ENCODE peak calls at places on chromosomes 7 and 10, in six cellular contexts. D is CD8-positive, alpha-beta T cell; H is HFFc6; I is fibroblast of pulmonary artery; S is lower leg skin; Y is GM10248. W is an unnamed sample.
A peak's percentile ranks its signal among the peaks of the same experiment; 100 is the strongest.

GRCh38 chr10:123354521-123354920 is 200.3 kb downstream of the BUB3 start:
- DNase-seq in H (no peak), D (no peak), Y (no peak), S (no peak), I (no peak), W (no peak)

GRCh38 chr10:4170633-4171314 is 385.8 kb upstream of the KLF6 start:
- DNase-seq in I (no peak), Y (no peak), D (no peak), S (no peak), H (no peak), W (no peak)

GRCh38 chr7:12066561-12066960 is 144.5 kb upstream of the TMEM106B start:
- DNase-seq in H (no peak), D (no peak), I (no peak), Y (no peak), S (no peak), W (no peak)

GRCh38 chr7:42833411-42833810 is 78.5 kb downstream of the C7orf25 start:
- DNase-seq in S (no peak), H (no peak), Y (no peak), D (no peak), I (no peak), W (no peak)

GRCh38 chr7:151017953-151018420 is 6.3 kb downstream of the ATG9B start:
- DNase-seq in Y (peak; percentile 83), D (peak; percentile 70), S (peak; percentile 93), H (no peak), I (peak; percentile 51), W (peak; percentile 86)

GRCh38 chr10:29160110-29160669 is 128.7 kb upstream of the LYZL1 start:
- DNase-seq in S (no peak), Y (no peak), I (peak; percentile 69), H (peak; percentile 85), D (no peak), W (no peak)

GRCh38 chr7:38315410-38315809 is 42.0 kb upstream of the TARP start:
- DNase-seq in Y (no peak), H (no peak), S (no peak), D (no peak), I (no peak), W (no peak)

GRCh38 chr10:30963994-30964930 is 67.4 kb downstream of the ZNF438 start:
- DNase-seq in S (no peak), Y (no peak), H (no peak), I (no peak), D (no peak), W (no peak)

GRCh38 chr10:130372866-130373265 is 236.7 kb downstream of the GLRX3 start:
- DNase-seq in Y (no peak), I (no peak), D (no peak), S (no peak), H (no peak), W (no peak)

GRCh38 chr7:80151274-80151665 is 16.6 kb downstream of the GNAI1 start:
- DNase-seq in Y (no peak), S (no peak), I (peak; percentile 42), D (no peak), H (peak; percentile 86), W (no peak)

GRCh38 chr10:118409295-118409694 is 67.2 kb upstream of the FAM204A start:
- DNase-seq in D (no peak), Y (no peak), H (no peak), I (no peak), S (no peak), W (no peak)

GRCh38 chr10:77016278-77016815 is 621.3 kb downstream of the KCNMA1 start:
- DNase-seq in I (no peak), D (no peak), Y (no peak), S (no peak), H (no peak), W (no peak)

GRCh38 chr7:75968561-75969001 is 25.8 kb downstream of the TMEM120A start:
- DNase-seq in H (no peak), D (no peak), I (no peak), S (no peak), Y (no peak), W (no peak)

GRCh38 chr7:73342645-73343044 is 14.7 kb downstream of the FKBP6 start:
- DNase-seq in D (no peak), Y (no peak), H (peak; percentile 61), I (peak; percentile 78), S (no peak), W (no peak)

GRCh38 chr7:151792671-151793070 is 84.2 kb downstream of the PRKAG2 start:
- DNase-seq in D (no peak), I (no peak), Y (no peak), S (no peak), H (no peak), W (no peak)

GRCh38 chr10:21572578-21572977 is 38.5 kb downstream of the MLLT10 start:
- DNase-seq in D (no peak), Y (no peak), H (peak; percentile 46), I (peak; percentile 55), S (no peak), W (no peak)

GRCh38 chr7:3754488-3755365 is 453.7 kb downstream of the SDK1 start:
- DNase-seq in S (no peak), I (peak; percentile 80), D (no peak), Y (no peak), H (no peak), W (no peak)

GRCh38 chr7:45069444-45070253 is 19.1 kb downstream of the NACAD start:
- DNase-seq in Y (peak; percentile 18), I (no peak), D (no peak), H (no peak), S (peak; percentile 58), W (peak; percentile 17)

GRCh38 chr7:66682350-66683093 is 53.8 kb downstream of the KCTD7 start:
- DNase-seq in D (no peak), Y (no peak), S (peak; percentile 91), H (peak; percentile 38), I (peak; percentile 41), W (no peak)

GRCh38 chr10:31582365-31583052 is 263.5 kb downstream of the ZEB1 start:
- DNase-seq in H (no peak), S (peak; percentile 80), I (peak; percentile 30), Y (no peak), D (no peak), W (no peak)

GRCh38 chr10:63657812-63658211 is 136.6 kb downstream of the REEP3 start:
- DNase-seq in Y (no peak), S (no peak), D (no peak), I (no peak), H (no peak), W (no peak)

DNA sequence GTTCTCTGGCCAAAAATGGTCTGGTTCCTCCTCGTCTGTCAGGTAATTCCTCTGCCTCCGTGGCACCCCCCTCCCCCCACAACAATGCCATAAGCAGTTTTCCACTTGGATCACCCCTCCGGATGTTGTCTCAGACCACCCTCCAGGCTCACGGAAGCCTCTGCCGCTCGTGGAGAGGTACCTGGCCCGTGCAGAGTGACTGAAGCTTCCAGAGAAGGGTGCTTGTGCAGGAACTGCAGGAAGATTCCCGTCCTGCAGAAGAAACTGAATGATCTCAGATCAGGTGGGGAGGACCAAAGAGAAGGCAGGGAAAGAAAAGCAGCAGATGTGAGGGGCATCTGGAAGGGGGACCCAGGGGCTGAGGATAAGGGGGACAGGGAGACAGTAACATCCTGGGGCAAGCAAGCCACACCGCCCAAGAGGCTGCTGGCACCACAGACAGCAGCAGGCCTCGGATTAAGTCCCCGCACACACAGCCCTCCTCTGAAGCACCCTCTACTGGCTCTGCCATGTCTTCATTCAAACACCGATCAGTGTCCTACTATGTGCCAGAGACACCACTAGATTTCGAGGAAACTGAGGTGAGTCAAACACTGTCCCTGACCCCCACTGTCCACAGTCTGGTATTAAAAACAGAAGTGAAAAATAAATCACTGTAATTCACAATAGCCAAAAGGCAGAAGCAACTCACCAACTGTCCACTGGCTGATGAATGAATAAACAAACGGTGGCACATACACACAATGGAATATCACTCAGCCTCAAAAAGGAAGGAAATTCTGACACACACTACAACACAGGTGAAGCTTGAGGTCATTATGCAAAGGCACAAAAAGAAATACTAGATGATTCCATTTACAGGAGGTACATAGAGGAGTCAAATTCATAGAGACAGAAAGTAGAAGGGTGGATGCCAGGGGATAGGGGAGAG is 26.4 kb downstream of the KIAA1549 start:
- DNase-seq in H (no peak), Y (no peak), I (no peak), D (no peak), S (no peak), W (no peak)
- TF ChIP-seq CTCF in H (no peak), Y (no peak), I (no peak), D (no peak), S (no peak), W (no peak)

GRCh38 chr7:14698239-14698638 is 204.3 kb downstream of the DGKB start:
- DNase-seq in S (no peak), H (peak; percentile 15), Y (no peak), I (peak; percentile 25), D (no peak), W (no peak)
- TF ChIP-seq CTCF in S (no peak), H (peak; percentile 72), Y (peak; percentile 19), I (peak; percentile 11), D (no peak), W (no peak)

DNA sequence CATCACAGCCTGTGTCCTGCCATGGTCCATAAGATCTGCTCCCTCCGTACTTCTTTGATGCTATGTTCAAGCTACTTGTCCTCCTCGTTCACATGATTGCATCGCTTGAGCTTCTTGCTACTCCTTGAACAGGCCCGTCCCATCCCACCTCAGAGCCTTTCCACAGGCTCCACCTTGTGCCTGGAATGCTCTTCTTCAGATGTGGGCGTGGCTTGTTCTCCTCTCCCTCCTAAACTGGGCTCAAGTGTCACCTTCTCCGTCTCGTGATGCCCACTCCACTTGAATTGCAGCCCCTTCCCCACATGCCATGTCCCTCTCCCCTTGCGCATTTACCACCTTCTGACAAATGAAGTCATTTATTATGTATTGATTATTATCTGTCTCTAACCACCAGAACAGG is 124.5 kb downstream of the PLPP4 start:
- DNase-seq in H (no peak), I (no peak), D (no peak), S (no peak), Y (no peak), W (no peak)
- TF ChIP-seq CTCF in H (no peak), I (no peak), D (no peak), S (no peak), Y (no peak), W (no peak)

GRCh38 chr7:119931230-119931824 is 341.6 kb upstream of the KCND2 start:
- DNase-seq in Y (no peak), I (no peak), S (no peak), D (no peak), H (no peak), W (no peak)

GRCh38 chr7:119936876-119937275 is 336.1 kb upstream of the KCND2 start:
- DNase-seq in H (no peak), Y (no peak), S (no peak), D (no peak), I (no peak), W (no peak)

GRCh38 chr7:119937745-119938144 is 335.2 kb upstream of the KCND2 start:
- DNase-seq in Y (no peak), D (no peak), S (no peak), I (no peak), H (no peak), W (no peak)

GRCh38 chr7:119929891-119930290 is 343.1 kb upstream of the KCND2 start:
- DNase-seq in H (no peak), I (no peak), S (no peak), D (no peak), Y (no peak), W (no peak)

DNA sequence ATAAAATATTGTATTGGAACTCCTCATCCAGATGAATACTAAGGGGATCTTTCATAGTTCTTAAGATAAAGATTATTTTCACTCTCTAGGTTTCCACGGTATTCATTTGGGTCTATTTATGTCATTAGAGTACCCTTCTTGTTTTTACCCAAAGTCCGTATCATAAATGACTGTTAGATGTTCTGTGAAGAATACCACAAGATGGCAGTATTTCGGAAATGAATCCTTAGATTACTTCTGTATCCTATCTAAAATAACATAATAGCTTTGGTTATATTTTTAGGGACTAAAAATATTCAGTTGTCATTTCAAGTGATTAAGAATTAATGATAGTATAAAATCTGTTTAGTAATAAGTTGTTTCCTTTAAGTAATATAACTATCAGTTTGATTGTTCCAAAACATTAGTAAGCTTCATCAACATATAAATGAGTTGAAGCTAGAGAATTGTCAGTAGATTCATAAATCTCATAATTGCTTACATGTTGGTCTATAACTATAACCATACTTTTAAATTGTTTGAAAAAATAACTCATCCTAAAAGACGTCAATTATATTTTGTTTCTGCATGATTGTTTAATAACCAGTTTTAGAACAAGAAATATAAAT is 337.5 kb upstream of the KCND2 start:
- DNase-seq in I (peak; percentile 71), S (no peak), H (peak; percentile 11), D (no peak), Y (peak; percentile 11), W (peak; percentile 8)
- TF ChIP-seq CTCF in I (peak; percentile 49), S (no peak), H (peak; percentile 81), D (no peak), Y (peak; percentile 32), W (peak; percentile 51)